ENCODE peak calls at places on chromosome 12, in eight cellular contexts. One of them, this sample, is unnamed.

GRCh38 chr12:120142231-120142877 is 25.8 kb upstream of the RAB35 start:
- DNase-seq in stomach: peak; percentile 31
- DNase-seq in brain microvascular endothelial cell: peak; percentile 79
- DNase-seq in H7: no peak
- DNase-seq in dorsolateral prefrontal cortex: no peak
- DNase-seq in mammary epithelial cell: no peak
- DNase-seq in HCT116: no peak
- DNase-seq in left lung: no peak
- DNase-seq in this sample: no peak

GRCh38 chr12:103495783-103496456 is at the start of gene C12orf42:
- DNase-seq in stomach: no peak
- DNase-seq in dorsolateral prefrontal cortex: peak; percentile 50
- DNase-seq in mammary epithelial cell: peak; percentile 67
- DNase-seq in H7: peak; percentile 35
- DNase-seq in brain microvascular endothelial cell: no peak
- DNase-seq in left lung: no peak
- DNase-seq in HCT116: peak; percentile 12
- DNase-seq in this sample: peak; percentile 62

GRCh38 chr12:47397664-47398281 is 308.1 kb downstream of the RPAP3 start:
- DNase-seq in stomach: no peak
- DNase-seq in HCT116: peak; percentile 34
- DNase-seq in dorsolateral prefrontal cortex: no peak
- DNase-seq in brain microvascular endothelial cell: peak; percentile 68
- DNase-seq in mammary epithelial cell: peak; percentile 74
- DNase-seq in H7: peak; percentile 27
- DNase-seq in left lung: no peak
- DNase-seq in this sample: no peak

GRCh38 chr12:64147011-64147671 is 75.0 kb downstream of the KICS2 start:
- DNase-seq in HCT116: no peak
- DNase-seq in mammary epithelial cell: no peak
- DNase-seq in H7: no peak
- DNase-seq in dorsolateral prefrontal cortex: no peak
- DNase-seq in stomach: no peak
- DNase-seq in left lung: no peak
- DNase-seq in brain microvascular endothelial cell: no peak
- DNase-seq in this sample: no peak

GRCh38 chr12:42679402-42679801 is 89.9 kb upstream of the PRICKLE1 start:
- DNase-seq in H7: no peak
- DNase-seq in left lung: no peak
- DNase-seq in mammary epithelial cell: peak; percentile 15
- DNase-seq in HCT116: no peak
- DNase-seq in dorsolateral prefrontal cortex: no peak
- DNase-seq in stomach: no peak
- DNase-seq in brain microvascular endothelial cell: peak; percentile 31
- DNase-seq in this sample: no peak

GRCh38 chr12:65121049-65121955 is at the start of gene WIF1:
- DNase-seq in HCT116: no peak
- DNase-seq in left lung: peak; percentile 65
- DNase-seq in dorsolateral prefrontal cortex: peak; percentile 43
- DNase-seq in stomach: peak; percentile 45
- DNase-seq in brain microvascular endothelial cell: no peak
- DNase-seq in mammary epithelial cell: peak; percentile 37
- DNase-seq in H7: peak; percentile 84
- DNase-seq in this sample: peak; percentile 30

GRCh38 chr12:55685671-55686070 is 22.0 kb downstream of the ITGA7 start:
- DNase-seq in dorsolateral prefrontal cortex: peak; percentile 15
- DNase-seq in HCT116: no peak
- DNase-seq in mammary epithelial cell: no peak
- DNase-seq in left lung: no peak
- DNase-seq in brain microvascular endothelial cell: no peak
- DNase-seq in stomach: no peak
- DNase-seq in H7: no peak
- DNase-seq in this sample: no peak

GRCh38 chr12:100858658-100859057 is 64.1 kb downstream of the ANO4 start:
- DNase-seq in H7: no peak
- DNase-seq in mammary epithelial cell: peak; percentile 50
- DNase-seq in dorsolateral prefrontal cortex: no peak
- DNase-seq in stomach: no peak
- DNase-seq in brain microvascular endothelial cell: no peak
- DNase-seq in left lung: no peak
- DNase-seq in HCT116: no peak
- DNase-seq in this sample: no peak

GRCh38 chr12:4355843-4356327 is 23.6 kb downstream of the FGF23 start:
- DNase-seq in dorsolateral prefrontal cortex: no peak
- DNase-seq in HCT116: peak; percentile 41
- DNase-seq in stomach: no peak
- DNase-seq in mammary epithelial cell: peak; percentile 9
- DNase-seq in H7: peak; percentile 64
- DNase-seq in brain microvascular endothelial cell: peak; percentile 42
- DNase-seq in left lung: no peak
- DNase-seq in this sample: no peak

GRCh38 chr12:104219908-104220404 is 4.4 kb downstream of the TXNRD1 start:
- DNase-seq in left lung: peak; percentile 35
- DNase-seq in stomach: peak; percentile 55
- DNase-seq in brain microvascular endothelial cell: peak; percentile 82
- DNase-seq in HCT116: peak; percentile 97
- DNase-seq in dorsolateral prefrontal cortex: no peak
- DNase-seq in mammary epithelial cell: peak; percentile 95
- DNase-seq in H7: no peak
- DNase-seq in this sample: no peak

GRCh38 chr12:43711348-43711747 is 47.2 kb downstream of the PUS7L start:
- DNase-seq in HCT116: no peak
- DNase-seq in left lung: no peak
- DNase-seq in brain microvascular endothelial cell: no peak
- DNase-seq in mammary epithelial cell: no peak
- DNase-seq in stomach: no peak
- DNase-seq in H7: no peak
- DNase-seq in dorsolateral prefrontal cortex: no peak
- DNase-seq in this sample: no peak

GRCh38 chr12:117076410-117077372 is 22.5 kb downstream of the TESC start:
- DNase-seq in mammary epithelial cell: no peak
- DNase-seq in stomach: no peak
- DNase-seq in brain microvascular endothelial cell: no peak
- DNase-seq in HCT116: no peak
- DNase-seq in dorsolateral prefrontal cortex: no peak
- DNase-seq in left lung: no peak
- DNase-seq in H7: no peak
- DNase-seq in this sample: no peak

GRCh38 chr12:4325984-4326383 is 5.0 kb downstream of the TIGAR start:
- DNase-seq in HCT116: no peak
- DNase-seq in brain microvascular endothelial cell: no peak
- DNase-seq in H7: no peak
- DNase-seq in mammary epithelial cell: no peak
- DNase-seq in dorsolateral prefrontal cortex: no peak
- DNase-seq in left lung: no peak
- DNase-seq in stomach: no peak
- DNase-seq in this sample: no peak

GRCh38 chr12:122827258-122827657 is 8.0 kb upstream of the HIP1R start:
- DNase-seq in dorsolateral prefrontal cortex: no peak
- DNase-seq in H7: no peak
- DNase-seq in brain microvascular endothelial cell: no peak
- DNase-seq in stomach: no peak
- DNase-seq in left lung: no peak
- DNase-seq in HCT116: no peak
- DNase-seq in mammary epithelial cell: no peak
- DNase-seq in this sample: no peak

GRCh38 chr12:115137812-115138521 is 454.0 kb upstream of the TBX3 start:
- DNase-seq in left lung: no peak
- DNase-seq in mammary epithelial cell: no peak
- DNase-seq in brain microvascular endothelial cell: no peak
- DNase-seq in dorsolateral prefrontal cortex: no peak
- DNase-seq in H7: no peak
- DNase-seq in stomach: no peak
- DNase-seq in HCT116: no peak
- DNase-seq in this sample: no peak

GRCh38 chr12:25811656-25812126 is 146.8 kb upstream of the RASSF8 start:
- DNase-seq in mammary epithelial cell: peak; percentile 52
- DNase-seq in left lung: no peak
- DNase-seq in brain microvascular endothelial cell: peak; percentile 54
- DNase-seq in dorsolateral prefrontal cortex: no peak
- DNase-seq in HCT116: peak; percentile 64
- DNase-seq in stomach: no peak
- DNase-seq in H7: no peak
- DNase-seq in this sample: peak; percentile 59

GRCh38 chr12:5083955-5084849 is 40.5 kb downstream of the KCNA5 start:
- DNase-seq in dorsolateral prefrontal cortex: no peak
- DNase-seq in brain microvascular endothelial cell: peak; percentile 74
- DNase-seq in stomach: no peak
- DNase-seq in HCT116: peak; percentile 28
- DNase-seq in H7: peak; percentile 77
- DNase-seq in left lung: no peak
- DNase-seq in mammary epithelial cell: peak; percentile 40
- DNase-seq in this sample: peak; percentile 14

GRCh38 chr12:95545731-95546490 is 5.4 kb downstream of the USP44 start:
- DNase-seq in mammary epithelial cell: no peak
- DNase-seq in H7: no peak
- DNase-seq in dorsolateral prefrontal cortex: no peak
- DNase-seq in HCT116: no peak
- DNase-seq in stomach: no peak
- DNase-seq in brain microvascular endothelial cell: no peak
- DNase-seq in left lung: no peak
- DNase-seq in this sample: no peak
- H3K4me3 ChIP-seq in mammary epithelial cell: no peak overlapping the region
- H3K4me3 ChIP-seq in H7: peak overlapping the region; percentile 24
- H3K4me3 ChIP-seq in dorsolateral prefrontal cortex: no peak overlapping the region
- H3K4me3 ChIP-seq in HCT116: no peak overlapping the region
- H3K4me3 ChIP-seq in stomach: no peak overlapping the region
- H3K4me3 ChIP-seq in brain microvascular endothelial cell: no peak overlapping the region
- H3K4me3 ChIP-seq in left lung: no peak overlapping the region
- H3K4me3 ChIP-seq in this sample: no peak overlapping the region

DNA sequence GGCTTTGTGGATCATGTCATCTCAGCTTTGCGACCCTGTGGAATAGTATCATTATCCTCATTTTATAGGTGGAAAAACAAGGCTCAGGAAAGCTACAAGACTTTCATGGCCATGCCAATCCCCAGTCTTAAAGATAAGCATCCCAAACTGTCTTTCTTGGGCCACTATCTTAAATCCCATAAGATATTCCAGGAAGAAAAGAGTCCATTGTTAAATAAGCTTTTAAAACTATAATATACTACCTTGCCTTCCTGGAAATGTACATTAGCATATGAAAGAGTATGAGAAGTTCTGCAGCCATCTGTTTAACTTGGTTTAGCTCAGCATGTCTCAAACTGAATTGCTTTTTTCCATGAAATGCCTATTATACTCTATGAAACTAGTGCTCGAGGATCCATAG is 77.0 kb downstream of the B4GALNT3 start:
- DNase-seq in mammary epithelial cell: no peak
- DNase-seq in HCT116: no peak
- DNase-seq in left lung: no peak
- DNase-seq in dorsolateral prefrontal cortex: no peak
- DNase-seq in H7: no peak
- DNase-seq in stomach: no peak
- DNase-seq in brain microvascular endothelial cell: no peak
- DNase-seq in this sample: no peak
- H3K27me3 ChIP-seq in mammary epithelial cell: no peaks in the 10 kb centered on the region
- H3K27me3 ChIP-seq in HCT116: no peaks in the 10 kb centered on the region
- H3K27me3 ChIP-seq in left lung: no peaks in the 10 kb centered on the region
- H3K27me3 ChIP-seq in dorsolateral prefrontal cortex: no peaks in the 10 kb centered on the region
- H3K27me3 ChIP-seq in H7: no peaks in the 10 kb centered on the region
- H3K27me3 ChIP-seq in stomach: no peaks in the 10 kb centered on the region
- H3K27me3 ChIP-seq in brain microvascular endothelial cell: no peaks in the 10 kb centered on the region
- H3K27me3 ChIP-seq in this sample: no peaks in the 10 kb centered on the region

DNA sequence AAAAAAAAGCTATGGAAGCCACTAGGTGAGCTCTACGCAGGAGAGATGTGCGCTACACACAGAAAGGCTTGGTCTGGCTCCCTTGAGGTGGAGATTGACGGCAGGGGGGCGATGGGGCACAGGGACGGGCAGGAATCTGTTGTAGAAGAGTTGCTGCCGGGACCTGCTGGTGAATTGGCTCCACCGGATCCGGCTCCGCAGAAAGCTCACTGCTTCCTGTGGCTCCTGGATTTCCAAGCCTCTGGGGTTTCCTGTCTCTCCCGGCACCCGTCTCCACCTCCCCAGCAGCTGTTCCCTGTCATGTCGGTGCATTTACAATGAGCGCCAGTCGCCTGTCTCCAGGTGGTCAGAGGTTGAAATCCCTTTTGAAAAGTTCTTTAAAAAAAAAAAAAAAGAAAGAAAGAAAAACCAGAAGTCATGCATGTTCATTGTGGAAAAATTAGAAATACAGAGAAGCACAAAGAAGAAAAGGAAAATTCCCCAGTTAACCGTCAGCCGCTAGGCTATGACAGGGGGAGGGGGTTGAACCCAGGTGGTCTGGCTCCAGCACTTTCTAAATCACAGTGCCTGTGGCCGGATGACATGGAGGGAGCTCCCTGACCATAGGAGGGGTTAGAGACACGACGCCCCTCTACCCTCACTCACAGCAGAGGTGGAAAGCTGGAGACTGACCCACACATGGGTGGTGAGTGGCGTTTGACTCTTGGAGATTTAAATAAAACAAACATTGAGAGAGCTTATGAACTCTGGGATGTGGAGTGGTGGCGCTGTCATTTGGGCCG is 20.8 kb downstream of the FAM222A start:
- DNase-seq in left lung: peak; percentile 30
- DNase-seq in dorsolateral prefrontal cortex: peak; percentile 46
- DNase-seq in mammary epithelial cell: peak; percentile 8
- DNase-seq in stomach: peak; percentile 15
- DNase-seq in brain microvascular endothelial cell: no peak
- DNase-seq in H7: peak; percentile 82
- DNase-seq in HCT116: no peak
- DNase-seq in this sample: no peak
- H3K4me3 ChIP-seq in left lung: no peak overlapping the region
- H3K4me3 ChIP-seq in dorsolateral prefrontal cortex: no peak overlapping the region
- H3K4me3 ChIP-seq in mammary epithelial cell: no peak overlapping the region
- H3K4me3 ChIP-seq in stomach: no peak overlapping the region
- H3K4me3 ChIP-seq in brain microvascular endothelial cell: no peak overlapping the region
- H3K4me3 ChIP-seq in H7: no peak overlapping the region
- H3K4me3 ChIP-seq in HCT116: no peak overlapping the region
- H3K4me3 ChIP-seq in this sample: no peak overlapping the region

GRCh38 chr12:74317078-74317581 is 220.5 kb upstream of the ATXN7L3B start:
- DNase-seq in mammary epithelial cell: peak; percentile 21
- DNase-seq in HCT116: no peak
- DNase-seq in dorsolateral prefrontal cortex: no peak
- DNase-seq in H7: peak; percentile 40
- DNase-seq in stomach: no peak
- DNase-seq in left lung: no peak
- DNase-seq in brain microvascular endothelial cell: peak; percentile 78
- DNase-seq in this sample: no peak

GRCh38 chr12:74322792-74323191 is 214.8 kb upstream of the ATXN7L3B start:
- DNase-seq in brain microvascular endothelial cell: no peak
- DNase-seq in stomach: no peak
- DNase-seq in dorsolateral prefrontal cortex: no peak
- DNase-seq in left lung: no peak
- DNase-seq in HCT116: no peak
- DNase-seq in H7: no peak
- DNase-seq in mammary epithelial cell: no peak
- DNase-seq in this sample: no peak

GRCh38 chr12:74317741-74318140 is 219.9 kb upstream of the ATXN7L3B start:
- DNase-seq in dorsolateral prefrontal cortex: no peak
- DNase-seq in mammary epithelial cell: no peak
- DNase-seq in brain microvascular endothelial cell: no peak
- DNase-seq in left lung: no peak
- DNase-seq in stomach: no peak
- DNase-seq in HCT116: no peak
- DNase-seq in H7: no peak
- DNase-seq in this sample: no peak

DNA sequence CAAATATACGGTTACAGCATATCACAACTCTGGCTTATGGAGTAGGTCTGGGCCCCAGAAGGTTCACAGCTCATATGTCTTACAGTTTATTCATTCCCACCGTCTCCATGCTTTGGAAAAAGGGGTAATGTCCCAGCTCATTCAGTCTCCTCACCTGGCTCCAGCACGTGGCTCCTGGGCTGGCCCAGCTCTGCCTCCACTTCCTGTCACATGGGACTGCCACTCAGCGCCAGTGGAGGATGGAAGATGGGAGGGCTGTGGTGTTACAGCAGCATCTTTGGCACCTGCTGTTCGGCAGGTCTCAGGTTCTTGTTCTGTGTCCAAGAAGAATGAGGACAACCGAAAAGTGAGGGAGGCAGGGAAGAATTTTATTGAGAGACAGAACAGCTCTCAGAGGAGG is 216.3 kb upstream of the ATXN7L3B start:
- DNase-seq in left lung: no peak
- DNase-seq in dorsolateral prefrontal cortex: no peak
- DNase-seq in HCT116: no peak
- DNase-seq in stomach: no peak
- DNase-seq in H7: no peak
- DNase-seq in brain microvascular endothelial cell: no peak
- DNase-seq in mammary epithelial cell: no peak
- DNase-seq in this sample: no peak
- H3K27me3 ChIP-seq in left lung: no peaks in the 10 kb centered on the region
- H3K27me3 ChIP-seq in dorsolateral prefrontal cortex: no peaks in the 10 kb centered on the region
- H3K27me3 ChIP-seq in HCT116: no peaks in the 10 kb centered on the region
- H3K27me3 ChIP-seq in stomach: no peaks in the 10 kb centered on the region
- H3K27me3 ChIP-seq in H7: no peaks in the 10 kb centered on the region
- H3K27me3 ChIP-seq in brain microvascular endothelial cell: no peaks in the 10 kb centered on the region
- H3K27me3 ChIP-seq in mammary epithelial cell: peaks cover 2% of the 10 kb centered on the region
- H3K27me3 ChIP-seq in this sample: no peaks in the 10 kb centered on the region